ENCODE peak calls at places on chromosomes 3 and 15, in ten cellular contexts. O is astrocyte; H is NB4; I is HCT116; X is Peyer's patch; Q is colonic mucosa; K is Jurkat, Clone E6-1; M is NT2/D1; U is lower lobe of right lung; N is AG10803. V is an unnamed sample.
A peak's percentile ranks its signal among the peaks of the same experiment; 100 is the strongest.

GRCh38 chr15:33565099-33565498 is 254.3 kb downstream of the RYR3 start:
- DNase-seq in O (peak; percentile 52), H (no peak), I (no peak), X (no peak), Q (no peak), K (no peak), M (no peak), U (no peak), N (peak; percentile 26), V (no peak)

GRCh38 chr3:149342413-149343340 is 9.2 kb upstream of the TM4SF18 start:
- DNase-seq in O (peak; percentile 94), H (peak; percentile 49), I (no peak), X (no peak), Q (no peak), K (no peak), M (no peak), U (no peak), N (peak; percentile 87), V (no peak)

GRCh38 chr3:10758304-10759037 is 57.6 kb upstream of the SLC6A11 start:
- DNase-seq in O (peak; percentile 40), H (peak; percentile 80), I (peak; percentile 51), X (no peak), Q (peak; percentile 25), K (peak; percentile 62), M (peak; percentile 74), U (no peak), N (peak; percentile 72), V (peak; percentile 76)

GRCh38 chr3:152315623-152316022 is 46.9 kb downstream of the MBNL1 start:
- DNase-seq in O (peak; percentile 66), H (no peak), I (no peak), X (no peak), Q (no peak), K (no peak), M (no peak), U (no peak), N (no peak), V (no peak)

GRCh38 chr3:9809615-9810356 is at the start of gene TTLL3:
- DNase-seq in O (peak; percentile 21), H (peak; percentile 50), I (no peak), X (peak; percentile 67), Q (peak; percentile 87), K (no peak), M (no peak), U (peak; percentile 89), N (peak; percentile 58), V (peak; percentile 84)

GRCh38 chr3:24512564-24513197 is 18.0 kb upstream of the THRB start:
- DNase-seq in O (no peak), H (no peak), I (no peak), X (no peak), Q (no peak), K (no peak), M (no peak), U (no peak), N (no peak), V (no peak)

GRCh38 chr15:68402432-68403160 is 29.4 kb downstream of the ITGA11 start:
- DNase-seq in O (no peak), H (no peak), I (no peak), X (no peak), Q (no peak), K (no peak), M (no peak), U (no peak), N (no peak), V (no peak)

GRCh38 chr15:33298631-33299030 is 12.1 kb upstream of the RYR3 start:
- DNase-seq in O (no peak), H (no peak), I (no peak), X (no peak), Q (no peak), K (no peak), M (no peak), U (no peak), N (no peak), V (no peak)

GRCh38 chr3:126661965-126662364 is 7.0 kb upstream of the TXNRD3 start:
- DNase-seq in O (no peak), H (no peak), I (no peak), X (no peak), Q (no peak), K (no peak), M (no peak), U (no peak), N (no peak), V (peak; percentile 49)

GRCh38 chr3:148178508-148178907 is 519.2 kb upstream of the AGTR1 start:
- DNase-seq in O (peak; percentile 3), H (no peak), I (no peak), X (no peak), Q (no peak), K (no peak), M (no peak), U (no peak), N (no peak), V (no peak)

GRCh38 chr3:157442729-157443128 is 6.1 kb downstream of the PTX3 start:
- DNase-seq in O (peak; percentile 19), H (peak; percentile 40), I (no peak), X (no peak), Q (no peak), K (no peak), M (no peak), U (no peak), N (peak; percentile 67), V (peak; percentile 16)

GRCh38 chr15:75348034-75348562 is 1.3 kb downstream of the NEIL1 start:
- DNase-seq in O (no peak), H (no peak), I (no peak), X (no peak), Q (no peak), K (no peak), M (no peak), U (peak; percentile 51), N (no peak), V (peak; percentile 74)

GRCh38 chr15:41946970-41947369 is 25.4 kb downstream of the EHD4 start:
- DNase-seq in O (no peak), H (no peak), I (no peak), X (no peak), Q (no peak), K (no peak), M (no peak), U (no peak), N (no peak), V (no peak)

GRCh38 chr15:52256366-52256765 is 39.2 kb downstream of the MYO5C start:
- DNase-seq in O (peak; percentile 65), H (peak; percentile 75), I (peak; percentile 62), X (peak; percentile 80), Q (peak; percentile 80), K (peak; percentile 76), M (no peak), U (no peak), N (peak; percentile 86), V (peak; percentile 54)
- H3K4me3 ChIP-seq in O (peak overlapping the region; percentile 15), H (no peak overlapping the region), I (no peak overlapping the region), X (no peak overlapping the region), Q (no peak overlapping the region), K (no peak overlapping the region), M (no peak overlapping the region), U (no peak overlapping the region), N (peak overlapping the region; percentile 10), V (no peak overlapping the region)

GRCh38 chr3:29755416-29755815 is 474.5 kb downstream of the RBMS3 start:
- DNase-seq in O (no peak), H (no peak), I (no peak), X (no peak), Q (no peak), K (no peak), M (no peak), U (no peak), N (peak; percentile 16), V (no peak)

GRCh38 chr3:29759443-29760033 is 478.7 kb downstream of the RBMS3 start:
- DNase-seq in O (peak; percentile 47), H (no peak), I (no peak), X (no peak), Q (no peak), K (no peak), M (no peak), U (no peak), N (peak; percentile 69), V (peak; percentile 47)

GRCh38 chr3:29757054-29757777 is 476.3 kb downstream of the RBMS3 start:
- DNase-seq in O (peak; percentile 74), H (no peak), I (no peak), X (no peak), Q (no peak), K (no peak), M (no peak), U (no peak), N (peak; percentile 27), V (no peak)

GRCh38 chr3:29759021-29759359 is 478.1 kb downstream of the RBMS3 start:
- DNase-seq in O (no peak), H (no peak), I (no peak), X (no peak), Q (no peak), K (no peak), M (no peak), U (no peak), N (no peak), V (no peak)

GRCh38 chr3:29758108-29759020 is 477.5 kb downstream of the RBMS3 start:
- DNase-seq in O (peak; percentile 92), H (peak; percentile 7), I (no peak), X (no peak), Q (no peak), K (no peak), M (no peak), U (no peak), N (peak; percentile 92), V (no peak)
- H3K4me3 ChIP-seq in O (peak overlapping the region; percentile 7), H (no peak overlapping the region), I (no peak overlapping the region), X (no peak overlapping the region), Q (no peak overlapping the region), K (no peak overlapping the region), M (no peak overlapping the region), U (no peak overlapping the region), N (no peak overlapping the region), V (no peak overlapping the region)

DNA sequence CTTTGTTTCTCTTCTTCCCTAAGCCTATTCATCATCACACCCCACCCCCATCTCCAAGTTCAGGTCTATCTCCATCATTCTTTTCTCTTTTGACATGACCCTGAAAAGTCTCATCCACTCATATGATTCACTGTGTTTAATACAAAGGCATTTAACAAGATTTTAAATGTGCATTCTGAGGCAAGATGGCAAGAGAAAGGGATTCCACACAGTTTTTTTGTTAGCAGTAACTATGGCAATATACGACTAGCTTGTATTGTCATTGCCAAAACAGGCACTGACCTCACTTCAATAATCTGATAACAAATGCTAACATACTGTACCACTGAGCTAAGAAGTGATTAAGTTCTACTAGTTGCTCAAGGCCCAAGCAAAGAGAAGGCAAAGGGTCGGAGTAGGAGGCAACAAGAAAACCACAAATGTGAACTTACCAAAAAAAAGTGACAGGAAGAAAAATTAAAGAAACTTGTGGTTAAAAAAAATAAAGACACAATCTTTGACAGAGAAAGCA is 53.2 kb downstream of the FBN1 start:
- DNase-seq in O (peak; percentile 100), H (no peak), I (no peak), X (no peak), Q (no peak), K (peak; percentile 63), M (no peak), U (no peak), N (peak; percentile 98), V (no peak)
- H3K4me3 ChIP-seq in O (no peak overlapping the region), H (no peak overlapping the region), I (no peak overlapping the region), X (no peak overlapping the region), Q (no peak overlapping the region), K (no peak overlapping the region), M (no peak overlapping the region), U (no peak overlapping the region), N (no peak overlapping the region), V (no peak overlapping the region)

DNA sequence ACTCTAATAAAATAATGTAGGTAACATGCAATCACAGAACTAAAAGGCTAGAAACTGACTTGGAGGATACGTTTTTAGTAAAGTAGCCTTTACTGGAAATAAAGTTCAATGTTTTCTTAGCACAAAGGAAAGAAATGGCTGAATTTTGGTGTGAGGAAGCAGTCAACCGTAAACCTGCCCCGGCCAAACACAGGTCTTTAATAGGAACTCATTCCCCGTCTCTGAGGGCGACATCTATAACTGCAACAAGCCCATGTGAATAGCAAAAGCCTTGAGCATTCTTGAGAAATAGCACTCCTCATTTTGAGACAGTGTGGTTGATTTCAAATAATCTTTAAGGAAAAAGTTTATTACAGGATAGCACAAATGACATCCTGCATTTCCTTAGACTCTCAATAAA is 12.4 kb downstream of the IL17RD start:
- DNase-seq in O (no peak), H (no peak), I (no peak), X (no peak), Q (no peak), K (no peak), M (no peak), U (no peak), N (no peak), V (no peak)
- H3K4me3 ChIP-seq in O (no peak overlapping the region), H (no peak overlapping the region), I (no peak overlapping the region), X (no peak overlapping the region), Q (no peak overlapping the region), K (no peak overlapping the region), M (no peak overlapping the region), U (no peak overlapping the region), N (no peak overlapping the region), V (no peak overlapping the region)

V was measured in right cardiac atrium.